ENCODE peak calls at places on chromosomes 4 and X, in four cellular contexts. One of them, this sample, is unnamed. For H3K4me1 and H3K36me3, the result is how much of the 10 kb centered on the place peaks cover.

GRCh38 chr4:151876411-151876988 is 115.7 kb upstream of the GATB start:
- DNase-seq in adipocyte: no peak
- DNase-seq in astrocyte: no peak
- DNase-seq in fibroblast of lung: no peak
- DNase-seq in this sample: no peak

GRCh38 chr4:27217261-27217769 is 356.7 kb downstream of the STIM2 start:
- DNase-seq in adipocyte: no peak
- DNase-seq in astrocyte: peak
- DNase-seq in fibroblast of lung: peak
- DNase-seq in this sample: peak

GRCh38 chrX:149979126-149979644 is 40.9 kb upstream of the EOLA2 start:
- DNase-seq in adipocyte: no peak
- DNase-seq in astrocyte: no peak
- DNase-seq in fibroblast of lung: no peak
- DNase-seq in this sample: no peak

GRCh38 chrX:123905334-123905733 is 45.5 kb downstream of the XIAP start:
- DNase-seq in adipocyte: no peak
- DNase-seq in astrocyte: peak
- DNase-seq in fibroblast of lung: peak
- DNase-seq in this sample: no peak

GRCh38 chr4:122731676-122732075 is 828 bp upstream of the BBS12 start:
- DNase-seq in adipocyte: no peak
- DNase-seq in astrocyte: no peak
- DNase-seq in fibroblast of lung: no peak
- DNase-seq in this sample: no peak

GRCh38 chr4:73704314-73705055 is 35.9 kb upstream of the CXCL8 start:
- DNase-seq in adipocyte: peak
- DNase-seq in astrocyte: peak
- DNase-seq in fibroblast of lung: peak
- DNase-seq in this sample: peak

GRCh38 chr4:109148577-109149075 is 153.8 kb downstream of the COL25A1 start:
- DNase-seq in adipocyte: no peak
- DNase-seq in astrocyte: no peak
- DNase-seq in fibroblast of lung: no peak
- DNase-seq in this sample: no peak

GRCh38 chr4:150725957-150726523 is 144.1 kb downstream of the MAB21L2 start:
- DNase-seq in adipocyte: no peak
- DNase-seq in astrocyte: no peak
- DNase-seq in fibroblast of lung: no peak
- DNase-seq in this sample: no peak

GRCh38 chr4:151527699-151528098 is 118.7 kb downstream of the FHIP1A start:
- DNase-seq in adipocyte: no peak
- DNase-seq in astrocyte: no peak
- DNase-seq in fibroblast of lung: no peak
- DNase-seq in this sample: no peak

GRCh38 chr4:94551616-94552564 is 100.1 kb downstream of the PDLIM5 start:
- DNase-seq in adipocyte: peak
- DNase-seq in astrocyte: peak
- DNase-seq in fibroblast of lung: peak
- DNase-seq in this sample: peak

GRCh38 chr4:1492636-1493539 is 86.6 kb upstream of the NKX1-1 start:
- DNase-seq in adipocyte: no peak
- DNase-seq in astrocyte: no peak
- DNase-seq in fibroblast of lung: no peak
- DNase-seq in this sample: no peak

GRCh38 chr4:150149381-150149780 is 71.1 kb downstream of the DCLK2 start:
- DNase-seq in adipocyte: peak
- DNase-seq in astrocyte: peak
- DNase-seq in fibroblast of lung: peak
- DNase-seq in this sample: peak

GRCh38 chr4:187128971-187129370 is 405.3 kb upstream of the FAT1 start:
- DNase-seq in adipocyte: no peak
- DNase-seq in astrocyte: peak
- DNase-seq in fibroblast of lung: peak
- DNase-seq in this sample: peak

GRCh38 chr4:118327554-118328241 is 25.1 kb downstream of the PRSS12 start:
- DNase-seq in adipocyte: peak
- DNase-seq in astrocyte: no peak
- DNase-seq in fibroblast of lung: no peak
- DNase-seq in this sample: peak

GRCh38 chrX:14064632-14065432 is 35.1 kb upstream of the GEMIN8 start:
- DNase-seq in adipocyte: no peak
- DNase-seq in astrocyte: peak
- DNase-seq in fibroblast of lung: peak
- DNase-seq in this sample: no peak

GRCh38 chr4:23923840-23924239 is 34.0 kb upstream of the PPARGC1A start:
- DNase-seq in adipocyte: no peak
- DNase-seq in astrocyte: no peak
- DNase-seq in fibroblast of lung: no peak
- DNase-seq in this sample: no peak

DNA sequence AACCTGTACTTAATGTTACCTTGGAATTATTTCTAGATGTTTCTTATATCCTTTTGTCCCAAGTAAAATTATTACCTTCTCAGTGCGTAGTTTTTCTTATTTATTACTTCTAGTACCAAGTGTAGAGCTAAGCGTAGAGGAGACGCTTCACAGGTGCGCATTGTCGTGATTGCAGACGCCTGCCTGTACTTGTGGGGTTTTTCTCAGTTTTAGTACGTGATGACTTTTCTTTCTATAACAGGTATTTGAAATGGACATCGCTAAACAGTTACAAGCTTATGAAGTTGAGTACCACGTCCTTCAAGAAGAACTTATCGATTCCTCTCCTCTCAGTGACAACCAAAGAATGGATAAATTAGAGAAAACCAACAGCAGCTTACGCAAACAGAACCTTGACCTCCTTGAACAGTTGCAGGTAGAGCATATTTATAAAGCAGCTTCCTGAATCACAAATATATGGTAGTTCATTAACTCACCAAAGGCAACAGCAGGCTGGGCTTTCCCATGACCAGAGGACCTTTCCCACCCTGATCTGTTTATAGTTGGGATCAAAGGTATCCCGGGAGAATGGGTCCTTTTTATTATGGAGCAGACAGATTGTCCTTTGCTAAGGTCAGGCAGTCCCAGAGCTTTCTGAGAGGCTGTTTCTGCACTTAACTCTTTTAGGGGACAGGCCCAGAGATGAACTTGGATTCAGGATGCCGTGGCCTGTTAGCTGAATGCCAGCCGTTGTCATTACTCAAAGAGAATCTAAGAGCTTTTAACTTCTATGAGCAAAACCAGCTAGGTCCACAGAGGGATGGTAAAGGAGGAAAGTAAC is 172.9 kb downstream of the PTTG2 start:
- DNase-seq in adipocyte: no peak
- DNase-seq in astrocyte: no peak
- DNase-seq in fibroblast of lung: no peak
- DNase-seq in this sample: no peak
- H3K4me1 ChIP-seq in adipocyte: under half
- H3K4me1 ChIP-seq in astrocyte: under half
- H3K4me1 ChIP-seq in fibroblast of lung: under half
- H3K4me1 ChIP-seq in this sample: under half

GRCh38 chr4:6891436-6892170 is 18.0 kb upstream of the TBC1D14 start:
- DNase-seq in adipocyte: peak
- DNase-seq in astrocyte: peak
- DNase-seq in fibroblast of lung: peak
- DNase-seq in this sample: peak
- H3K9ac ChIP-seq in adipocyte: peak
- H3K9ac ChIP-seq in astrocyte: peak
- H3K9ac ChIP-seq in fibroblast of lung: no peak
- H3K9ac ChIP-seq in this sample: peak

GRCh38 chr4:68338625-68339024 is 11.3 kb downstream of the YTHDC1 start:
- DNase-seq in adipocyte: no peak
- DNase-seq in astrocyte: no peak
- DNase-seq in fibroblast of lung: no peak
- DNase-seq in this sample: no peak
- H3K36me3 ChIP-seq in adipocyte: under half
- H3K36me3 ChIP-seq in astrocyte: under half
- H3K36me3 ChIP-seq in fibroblast of lung: under half
- H3K36me3 ChIP-seq in this sample: under half

GRCh38 chr4:42649870-42650269 is 7.0 kb downstream of the ATP8A1 start:
- DNase-seq in adipocyte: no peak
- DNase-seq in astrocyte: no peak
- DNase-seq in fibroblast of lung: no peak
- DNase-seq in this sample: no peak

GRCh38 chr4:42646999-42647541 is 9.8 kb downstream of the ATP8A1 start:
- DNase-seq in adipocyte: no peak
- DNase-seq in astrocyte: no peak
- DNase-seq in fibroblast of lung: no peak
- DNase-seq in this sample: no peak

GRCh38 chr4:42644897-42645296 is 12.0 kb downstream of the ATP8A1 start:
- DNase-seq in adipocyte: no peak
- DNase-seq in astrocyte: no peak
- DNase-seq in fibroblast of lung: no peak
- DNase-seq in this sample: no peak

GRCh38 chr4:42643685-42644084 is 13.2 kb downstream of the ATP8A1 start:
- DNase-seq in adipocyte: no peak
- DNase-seq in astrocyte: no peak
- DNase-seq in fibroblast of lung: no peak
- DNase-seq in this sample: no peak

DNA sequence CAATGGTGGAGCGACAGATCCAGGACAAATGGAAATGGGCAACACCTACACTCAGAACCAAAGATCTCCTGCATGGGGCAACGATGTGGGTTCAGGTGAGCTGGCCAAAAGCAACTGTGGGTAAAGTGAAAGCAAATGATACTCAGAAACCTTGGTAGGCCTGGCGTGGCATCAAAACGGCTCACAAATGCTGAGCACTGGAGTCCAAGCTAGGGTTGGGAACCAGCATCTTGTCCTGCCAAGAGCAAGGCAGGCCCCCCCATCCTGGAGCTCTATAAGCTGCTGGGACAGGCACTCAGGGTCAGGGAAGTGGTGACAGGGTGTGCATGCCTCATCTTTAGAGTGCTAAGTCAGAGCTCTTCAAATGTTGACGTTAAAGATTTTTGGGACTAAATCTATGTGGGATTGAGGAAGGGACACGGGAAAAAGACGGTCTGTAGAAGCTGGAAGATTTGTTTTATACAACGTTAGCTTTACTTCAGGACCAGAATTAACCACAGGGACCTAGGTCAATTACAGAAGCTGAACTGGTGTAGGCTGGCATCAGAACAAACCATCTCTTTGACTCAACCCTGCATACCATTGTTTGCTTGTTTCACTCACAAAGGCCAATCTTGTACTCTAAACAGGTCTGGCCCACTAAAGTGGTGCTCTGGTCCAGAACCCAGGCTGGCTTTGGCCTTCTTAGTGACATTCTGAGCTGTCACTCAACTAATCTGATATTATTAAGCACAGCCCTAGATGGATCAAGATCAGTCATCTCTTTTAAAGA is 10.7 kb downstream of the ATP8A1 start:
- DNase-seq in adipocyte: no peak
- DNase-seq in astrocyte: no peak
- DNase-seq in fibroblast of lung: no peak
- DNase-seq in this sample: no peak
- H3K4me1 ChIP-seq in adipocyte: under half
- H3K4me1 ChIP-seq in astrocyte: under half
- H3K4me1 ChIP-seq in fibroblast of lung: under half
- H3K4me1 ChIP-seq in this sample: under half

GRCh38 chr4:139924782-139925181 is 229.2 kb downstream of the MAML3 start:
- DNase-seq in adipocyte: no peak
- DNase-seq in astrocyte: no peak
- DNase-seq in fibroblast of lung: no peak
- DNase-seq in this sample: no peak
- H3K9ac ChIP-seq in adipocyte: no peak
- H3K9ac ChIP-seq in astrocyte: no peak
- H3K9ac ChIP-seq in fibroblast of lung: no peak
- H3K9ac ChIP-seq in this sample: no peak

This sample was measured in GM23248.